ENCODE peak calls at places on chromosomes 12 and 14, in eight cellular contexts. One of them, this sample, is unnamed.

GRCh38 chr12:110176745-110177144 is 52.6 kb downstream of the IFT81 start:
- DNase-seq in fibroblast of lung: peak
- DNase-seq in GM03348: no peak
- DNase-seq in activated T-cell treated with anti-CD3 and anti-CD28 coated beads for 1 hour: no peak
- DNase-seq in heart left ventricle: no peak
- DNase-seq in HT1080: no peak
- DNase-seq in epithelial cell of esophagus: no peak
- DNase-seq in renal cortical epithelial cell: no peak
- DNase-seq in this sample: peak

GRCh38 chr14:54219281-54220121 is 177.3 kb upstream of the CDKN3 start:
- DNase-seq in fibroblast of lung: no peak
- DNase-seq in GM03348: no peak
- DNase-seq in activated T-cell treated with anti-CD3 and anti-CD28 coated beads for 1 hour: no peak
- DNase-seq in heart left ventricle: no peak
- DNase-seq in HT1080: no peak
- DNase-seq in epithelial cell of esophagus: no peak
- DNase-seq in renal cortical epithelial cell: no peak
- DNase-seq in this sample: peak

GRCh38 chr12:43333650-43334043 is 218.4 kb downstream of the ADAMTS20 start:
- DNase-seq in fibroblast of lung: no peak
- DNase-seq in GM03348: no peak
- DNase-seq in activated T-cell treated with anti-CD3 and anti-CD28 coated beads for 1 hour: no peak
- DNase-seq in heart left ventricle: no peak
- DNase-seq in HT1080: no peak
- DNase-seq in epithelial cell of esophagus: no peak
- DNase-seq in renal cortical epithelial cell: no peak
- DNase-seq in this sample: no peak

GRCh38 chr14:56002876-56003625 is 115.2 kb upstream of the PELI2 start:
- DNase-seq in fibroblast of lung: no peak
- DNase-seq in GM03348: no peak
- DNase-seq in activated T-cell treated with anti-CD3 and anti-CD28 coated beads for 1 hour: no peak
- DNase-seq in heart left ventricle: no peak
- DNase-seq in HT1080: no peak
- DNase-seq in epithelial cell of esophagus: no peak
- DNase-seq in renal cortical epithelial cell: no peak
- DNase-seq in this sample: no peak

GRCh38 chr14:81400852-81401251 is 728 bp upstream of the STON2 start:
- DNase-seq in fibroblast of lung: peak
- DNase-seq in GM03348: peak
- DNase-seq in activated T-cell treated with anti-CD3 and anti-CD28 coated beads for 1 hour: no peak
- DNase-seq in heart left ventricle: no peak
- DNase-seq in HT1080: peak
- DNase-seq in epithelial cell of esophagus: peak
- DNase-seq in renal cortical epithelial cell: peak
- DNase-seq in this sample: peak

GRCh38 chr14:103556976-103557758 is 5.3 kb downstream of the BAG5 start:
- DNase-seq in fibroblast of lung: no peak
- DNase-seq in GM03348: no peak
- DNase-seq in activated T-cell treated with anti-CD3 and anti-CD28 coated beads for 1 hour: no peak
- DNase-seq in heart left ventricle: no peak
- DNase-seq in HT1080: no peak
- DNase-seq in epithelial cell of esophagus: no peak
- DNase-seq in renal cortical epithelial cell: no peak
- DNase-seq in this sample: peak

GRCh38 chr12:42097971-42098370 is 46.7 kb downstream of the GXYLT1 start:
- DNase-seq in fibroblast of lung: no peak
- DNase-seq in GM03348: no peak
- DNase-seq in activated T-cell treated with anti-CD3 and anti-CD28 coated beads for 1 hour: no peak
- DNase-seq in heart left ventricle: no peak
- DNase-seq in HT1080: peak
- DNase-seq in epithelial cell of esophagus: no peak
- DNase-seq in renal cortical epithelial cell: no peak
- DNase-seq in this sample: no peak

GRCh38 chr12:115770643-115771042 is 506.9 kb downstream of the MED13L start:
- DNase-seq in fibroblast of lung: no peak
- DNase-seq in GM03348: no peak
- DNase-seq in activated T-cell treated with anti-CD3 and anti-CD28 coated beads for 1 hour: no peak
- DNase-seq in heart left ventricle: no peak
- DNase-seq in HT1080: no peak
- DNase-seq in epithelial cell of esophagus: no peak
- DNase-seq in renal cortical epithelial cell: no peak
- DNase-seq in this sample: no peak

GRCh38 chr14:38948171-38948570 is 154.9 kb downstream of the SEC23A start:
- DNase-seq in fibroblast of lung: peak
- DNase-seq in GM03348: peak
- DNase-seq in activated T-cell treated with anti-CD3 and anti-CD28 coated beads for 1 hour: no peak
- DNase-seq in heart left ventricle: no peak
- DNase-seq in HT1080: peak
- DNase-seq in epithelial cell of esophagus: no peak
- DNase-seq in renal cortical epithelial cell: peak
- DNase-seq in this sample: no peak

GRCh38 chr14:59566725-59567124 is 9.9 kb downstream of the CCDC175 start:
- DNase-seq in fibroblast of lung: no peak
- DNase-seq in GM03348: no peak
- DNase-seq in activated T-cell treated with anti-CD3 and anti-CD28 coated beads for 1 hour: no peak
- DNase-seq in heart left ventricle: no peak
- DNase-seq in HT1080: no peak
- DNase-seq in epithelial cell of esophagus: peak
- DNase-seq in renal cortical epithelial cell: no peak
- DNase-seq in this sample: no peak

GRCh38 chr12:13980548-13981295 is 680 bp downstream of the GRIN2B start:
- DNase-seq in fibroblast of lung: no peak
- DNase-seq in GM03348: no peak
- DNase-seq in activated T-cell treated with anti-CD3 and anti-CD28 coated beads for 1 hour: no peak
- DNase-seq in heart left ventricle: no peak
- DNase-seq in HT1080: no peak
- DNase-seq in epithelial cell of esophagus: no peak
- DNase-seq in renal cortical epithelial cell: no peak
- DNase-seq in this sample: no peak

GRCh38 chr12:104649913-104650312 is 193.2 kb downstream of the CHST11 start:
- DNase-seq in fibroblast of lung: no peak
- DNase-seq in GM03348: peak
- DNase-seq in activated T-cell treated with anti-CD3 and anti-CD28 coated beads for 1 hour: no peak
- DNase-seq in heart left ventricle: no peak
- DNase-seq in HT1080: no peak
- DNase-seq in epithelial cell of esophagus: no peak
- DNase-seq in renal cortical epithelial cell: no peak
- DNase-seq in this sample: no peak

GRCh38 chr14:87179936-87180335 is 813.0 kb downstream of the GALC start:
- DNase-seq in fibroblast of lung: peak
- DNase-seq in GM03348: no peak
- DNase-seq in activated T-cell treated with anti-CD3 and anti-CD28 coated beads for 1 hour: no peak
- DNase-seq in heart left ventricle: no peak
- DNase-seq in HT1080: no peak
- DNase-seq in epithelial cell of esophagus: no peak
- DNase-seq in renal cortical epithelial cell: peak
- DNase-seq in this sample: no peak

GRCh38 chr12:115891551-115891950 is 385.9 kb downstream of the MED13L start:
- DNase-seq in fibroblast of lung: no peak
- DNase-seq in GM03348: no peak
- DNase-seq in activated T-cell treated with anti-CD3 and anti-CD28 coated beads for 1 hour: no peak
- DNase-seq in heart left ventricle: no peak
- DNase-seq in HT1080: no peak
- DNase-seq in epithelial cell of esophagus: no peak
- DNase-seq in renal cortical epithelial cell: no peak
- DNase-seq in this sample: no peak

GRCh38 chr12:56256326-56256960 is 1.7 kb downstream of the ANKRD52 start:
- DNase-seq in fibroblast of lung: peak
- DNase-seq in GM03348: peak
- DNase-seq in activated T-cell treated with anti-CD3 and anti-CD28 coated beads for 1 hour: no peak
- DNase-seq in heart left ventricle: no peak
- DNase-seq in HT1080: peak
- DNase-seq in epithelial cell of esophagus: peak
- DNase-seq in renal cortical epithelial cell: peak
- DNase-seq in this sample: peak

GRCh38 chr12:77965790-77966189 is 135.1 kb downstream of the NAV3 start:
- DNase-seq in fibroblast of lung: peak
- DNase-seq in GM03348: no peak
- DNase-seq in activated T-cell treated with anti-CD3 and anti-CD28 coated beads for 1 hour: no peak
- DNase-seq in heart left ventricle: no peak
- DNase-seq in HT1080: no peak
- DNase-seq in epithelial cell of esophagus: no peak
- DNase-seq in renal cortical epithelial cell: no peak
- DNase-seq in this sample: no peak

GRCh38 chr14:62443796-62444195 is 601.5 kb downstream of the KCNH5 start:
- DNase-seq in fibroblast of lung: peak
- DNase-seq in GM03348: no peak
- DNase-seq in activated T-cell treated with anti-CD3 and anti-CD28 coated beads for 1 hour: no peak
- DNase-seq in heart left ventricle: no peak
- DNase-seq in HT1080: peak
- DNase-seq in epithelial cell of esophagus: peak
- DNase-seq in renal cortical epithelial cell: no peak
- DNase-seq in this sample: no peak

GRCh38 chr12:45726594-45727300 is 2.8 kb upstream of the ARID2 start:
- DNase-seq in fibroblast of lung: peak
- DNase-seq in GM03348: peak
- DNase-seq in activated T-cell treated with anti-CD3 and anti-CD28 coated beads for 1 hour: peak
- DNase-seq in heart left ventricle: peak
- DNase-seq in HT1080: no peak
- DNase-seq in epithelial cell of esophagus: peak
- DNase-seq in renal cortical epithelial cell: no peak
- DNase-seq in this sample: peak

GRCh38 chr14:50859296-50859624 is 12.6 kb upstream of the ABHD12B start:
- DNase-seq in fibroblast of lung: no peak
- DNase-seq in GM03348: no peak
- DNase-seq in activated T-cell treated with anti-CD3 and anti-CD28 coated beads for 1 hour: no peak
- DNase-seq in heart left ventricle: no peak
- DNase-seq in HT1080: peak
- DNase-seq in epithelial cell of esophagus: no peak
- DNase-seq in renal cortical epithelial cell: no peak
- DNase-seq in this sample: peak

GRCh38 chr12:58670623-58671022 is 249.7 kb downstream of the LRIG3 start:
- DNase-seq in fibroblast of lung: peak
- DNase-seq in GM03348: no peak
- DNase-seq in activated T-cell treated with anti-CD3 and anti-CD28 coated beads for 1 hour: no peak
- DNase-seq in heart left ventricle: no peak
- DNase-seq in HT1080: no peak
- DNase-seq in epithelial cell of esophagus: no peak
- DNase-seq in renal cortical epithelial cell: no peak
- DNase-seq in this sample: no peak

GRCh38 chr14:71803539-71804260 is 128.5 kb upstream of the RGS6 start:
- DNase-seq in fibroblast of lung: peak
- DNase-seq in GM03348: no peak
- DNase-seq in activated T-cell treated with anti-CD3 and anti-CD28 coated beads for 1 hour: no peak
- DNase-seq in heart left ventricle: no peak
- DNase-seq in HT1080: peak
- DNase-seq in epithelial cell of esophagus: peak
- DNase-seq in renal cortical epithelial cell: peak
- DNase-seq in this sample: peak

GRCh38 chr12:57240069-57240921 is 10.7 kb downstream of the STAC3 start:
- DNase-seq in fibroblast of lung: peak
- DNase-seq in GM03348: peak
- DNase-seq in activated T-cell treated with anti-CD3 and anti-CD28 coated beads for 1 hour: peak
- DNase-seq in heart left ventricle: peak
- DNase-seq in HT1080: peak
- DNase-seq in epithelial cell of esophagus: peak
- DNase-seq in renal cortical epithelial cell: no peak
- DNase-seq in this sample: peak

GRCh38 chr14:71591929-71592328 is 340.3 kb upstream of the RGS6 start:
- DNase-seq in fibroblast of lung: peak
- DNase-seq in GM03348: peak
- DNase-seq in activated T-cell treated with anti-CD3 and anti-CD28 coated beads for 1 hour: no peak
- DNase-seq in heart left ventricle: no peak
- DNase-seq in HT1080: peak
- DNase-seq in epithelial cell of esophagus: peak
- DNase-seq in renal cortical epithelial cell: peak
- DNase-seq in this sample: peak

GRCh38 chr14:35343709-35344474 is 51.7 kb downstream of the PSMA6 start:
- DNase-seq in fibroblast of lung: no peak
- DNase-seq in GM03348: no peak
- DNase-seq in activated T-cell treated with anti-CD3 and anti-CD28 coated beads for 1 hour: no peak
- DNase-seq in heart left ventricle: no peak
- DNase-seq in HT1080: no peak
- DNase-seq in epithelial cell of esophagus: no peak
- DNase-seq in renal cortical epithelial cell: no peak
- DNase-seq in this sample: peak

GRCh38 chr12:108337235-108338223 is 1.6 kb downstream of the CMKLR1 start:
- DNase-seq in fibroblast of lung: peak
- DNase-seq in GM03348: peak
- DNase-seq in activated T-cell treated with anti-CD3 and anti-CD28 coated beads for 1 hour: no peak
- DNase-seq in heart left ventricle: no peak
- DNase-seq in HT1080: peak
- DNase-seq in epithelial cell of esophagus: peak
- DNase-seq in renal cortical epithelial cell: peak
- DNase-seq in this sample: peak

GRCh38 chr12:48788522-48788851 is 402 bp downstream of the ADCY6 start:
- DNase-seq in fibroblast of lung: no peak
- DNase-seq in GM03348: peak
- DNase-seq in activated T-cell treated with anti-CD3 and anti-CD28 coated beads for 1 hour: no peak
- DNase-seq in heart left ventricle: no peak
- DNase-seq in HT1080: no peak
- DNase-seq in epithelial cell of esophagus: no peak
- DNase-seq in renal cortical epithelial cell: no peak
- DNase-seq in this sample: peak

GRCh38 chr12:53816360-53817020 is 64.7 kb upstream of the CISTR start:
- DNase-seq in fibroblast of lung: no peak
- DNase-seq in GM03348: no peak
- DNase-seq in activated T-cell treated with anti-CD3 and anti-CD28 coated beads for 1 hour: no peak
- DNase-seq in heart left ventricle: no peak
- DNase-seq in HT1080: no peak
- DNase-seq in epithelial cell of esophagus: peak
- DNase-seq in renal cortical epithelial cell: no peak
- DNase-seq in this sample: no peak

GRCh38 chr14:69048456-69048855 is 69.4 kb upstream of the ACTN1 start:
- DNase-seq in fibroblast of lung: peak
- DNase-seq in GM03348: no peak
- DNase-seq in activated T-cell treated with anti-CD3 and anti-CD28 coated beads for 1 hour: peak
- DNase-seq in heart left ventricle: no peak
- DNase-seq in HT1080: no peak
- DNase-seq in epithelial cell of esophagus: peak
- DNase-seq in renal cortical epithelial cell: peak
- DNase-seq in this sample: peak

GRCh38 chr12:122079532-122080081 is 1.1 kb downstream of the MLXIP start:
- DNase-seq in fibroblast of lung: no peak
- DNase-seq in GM03348: peak
- DNase-seq in activated T-cell treated with anti-CD3 and anti-CD28 coated beads for 1 hour: no peak
- DNase-seq in heart left ventricle: no peak
- DNase-seq in HT1080: no peak
- DNase-seq in epithelial cell of esophagus: no peak
- DNase-seq in renal cortical epithelial cell: no peak
- DNase-seq in this sample: peak

GRCh38 chr12:6914246-6914947 is at the start of gene ENO2:
- DNase-seq in fibroblast of lung: peak
- DNase-seq in GM03348: peak
- DNase-seq in activated T-cell treated with anti-CD3 and anti-CD28 coated beads for 1 hour: peak
- DNase-seq in heart left ventricle: peak
- DNase-seq in HT1080: peak
- DNase-seq in epithelial cell of esophagus: peak
- DNase-seq in renal cortical epithelial cell: no peak
- DNase-seq in this sample: peak

GRCh38 chr14:68133856-68134255 is 314.3 kb downstream of the RAD51B start:
- DNase-seq in fibroblast of lung: peak
- DNase-seq in GM03348: no peak
- DNase-seq in activated T-cell treated with anti-CD3 and anti-CD28 coated beads for 1 hour: no peak
- DNase-seq in heart left ventricle: no peak
- DNase-seq in HT1080: no peak
- DNase-seq in epithelial cell of esophagus: no peak
- DNase-seq in renal cortical epithelial cell: no peak
- DNase-seq in this sample: no peak

GRCh38 chr14:103510311-103511021 is 12.2 kb downstream of the CKB start:
- DNase-seq in fibroblast of lung: no peak
- DNase-seq in GM03348: no peak
- DNase-seq in activated T-cell treated with anti-CD3 and anti-CD28 coated beads for 1 hour: no peak
- DNase-seq in heart left ventricle: peak
- DNase-seq in HT1080: no peak
- DNase-seq in epithelial cell of esophagus: no peak
- DNase-seq in renal cortical epithelial cell: no peak
- DNase-seq in this sample: peak

GRCh38 chr12:58919271-58920101 is 818 bp downstream of the LRIG3 start:
- DNase-seq in fibroblast of lung: peak
- DNase-seq in GM03348: peak
- DNase-seq in activated T-cell treated with anti-CD3 and anti-CD28 coated beads for 1 hour: no peak
- DNase-seq in heart left ventricle: peak
- DNase-seq in HT1080: peak
- DNase-seq in epithelial cell of esophagus: peak
- DNase-seq in renal cortical epithelial cell: peak
- DNase-seq in this sample: peak

GRCh38 chr12:57182918-57183575 is 33.5 kb upstream of the NXPH4 start:
- DNase-seq in fibroblast of lung: peak
- DNase-seq in GM03348: peak
- DNase-seq in activated T-cell treated with anti-CD3 and anti-CD28 coated beads for 1 hour: peak
- DNase-seq in heart left ventricle: peak
- DNase-seq in HT1080: peak
- DNase-seq in epithelial cell of esophagus: peak
- DNase-seq in renal cortical epithelial cell: peak
- DNase-seq in this sample: peak

This sample was measured in osteoblast.